ENCODE peak calls at places on chromosome 10, in ten cellular contexts. C is GM23248; R is PC-9; B is SJSA1; V is upper lobe of right lung; H is CD8-positive, alpha-beta T cell; P is CD8-positive, alpha-beta memory T cell; M is hepatocyte; D is thoracic aorta; S is left ventricle myocardium inferior. U is an unnamed sample.

GRCh38 chr10:120741415-120741814 is 109.7 kb upstream of the WDR11 start:
- DNase-seq in C (no peak), R (no peak), B (no peak), V (no peak), H (no peak), P (no peak), M (peak), D (no peak), S (no peak), U (no peak)

GRCh38 chr10:3774018-3774813 is 10.8 kb downstream of the KLF6 start:
- DNase-seq in C (peak), R (no peak), B (no peak), V (no peak), H (no peak), P (no peak), M (peak), D (no peak), S (no peak), U (no peak)

GRCh38 chr10:26841733-26842317 is 18.9 kb downstream of the ABI1 start:
- DNase-seq in C (no peak), R (no peak), B (no peak), V (no peak), H (no peak), P (no peak), M (no peak), D (no peak), S (no peak), U (no peak)

GRCh38 chr10:99730026-99730425 is 1.9 kb downstream of the COX15 start:
- DNase-seq in C (peak), R (no peak), B (no peak), V (no peak), H (no peak), P (no peak), M (peak), D (no peak), S (no peak), U (no peak)

GRCh38 chr10:87635498-87636312 is 24.0 kb upstream of the PAPSS2 start:
- DNase-seq in C (peak), R (peak), B (peak), V (no peak), H (no peak), P (no peak), M (peak), D (no peak), S (no peak), U (no peak)

GRCh38 chr10:108048898-108049297 is 884.4 kb upstream of the SORCS1 start:
- DNase-seq in C (no peak), R (no peak), B (no peak), V (no peak), H (no peak), P (no peak), M (no peak), D (no peak), S (no peak), U (no peak)

GRCh38 chr10:79093658-79094411 is 25.1 kb downstream of the ZMIZ1 start:
- DNase-seq in C (no peak), R (peak), B (peak), V (no peak), H (no peak), P (no peak), M (peak), D (no peak), S (no peak), U (no peak)

GRCh38 chr10:36254191-36254590 is 612.1 kb upstream of the FZD8 start:
- DNase-seq in C (peak), R (no peak), B (no peak), V (no peak), H (no peak), P (no peak), M (no peak), D (no peak), S (peak), U (no peak)

GRCh38 chr10:45000138-45000763 is 472 bp upstream of the ZNF22 start:
- DNase-seq in C (peak), R (peak), B (no peak), V (no peak), H (no peak), P (peak), M (no peak), D (no peak), S (peak), U (peak)

GRCh38 chr10:30816144-30816811 is 186.7 kb upstream of the LYZL2 start:
- DNase-seq in C (no peak), R (no peak), B (no peak), V (no peak), H (no peak), P (no peak), M (no peak), D (no peak), S (no peak), U (no peak)

GRCh38 chr10:76984559-76985443 is 652.8 kb downstream of the KCNMA1 start:
- DNase-seq in C (peak), R (peak), B (peak), V (peak), H (peak), P (peak), M (peak), D (no peak), S (peak), U (no peak)

GRCh38 chr10:132487241-132488135 is 50.1 kb upstream of the INPP5A start:
- DNase-seq in C (no peak), R (no peak), B (no peak), V (peak), H (no peak), P (no peak), M (no peak), D (no peak), S (no peak), U (no peak)

GRCh38 chr10:51748959-51749358 is 49.6 kb upstream of the CSTF2T start:
- DNase-seq in C (peak), R (no peak), B (no peak), V (no peak), H (no peak), P (no peak), M (no peak), D (no peak), S (no peak), U (no peak)

GRCh38 chr10:86959737-86960002 is 1.3 kb downstream of the SNCG start:
- DNase-seq in C (no peak), R (no peak), B (no peak), V (no peak), H (no peak), P (no peak), M (no peak), D (no peak), S (no peak), U (no peak)

GRCh38 chr10:122060250-122060649 is 71.3 kb downstream of the TACC2 start:
- DNase-seq in C (peak), R (peak), B (peak), V (no peak), H (no peak), P (no peak), M (no peak), D (no peak), S (no peak), U (no peak)

GRCh38 chr10:63767512-63767911 is 246.3 kb downstream of the REEP3 start:
- DNase-seq in C (peak), R (no peak), B (peak), V (no peak), H (no peak), P (no peak), M (no peak), D (no peak), S (no peak), U (no peak)

GRCh38 chr10:103667390-103667789 is 173.9 kb downstream of the NEURL1 start:
- DNase-seq in C (peak), R (no peak), B (no peak), V (no peak), H (no peak), P (no peak), M (no peak), D (no peak), S (no peak), U (no peak)

GRCh38 chr10:73439605-73440298 is 6.4 kb upstream of the MSS51 start:
- DNase-seq in C (peak), R (no peak), B (peak), V (no peak), H (no peak), P (no peak), M (no peak), D (no peak), S (no peak), U (no peak)

GRCh38 chr10:1661861-1662260 is 75.5 kb downstream of the ADARB2 start:
- DNase-seq in C (no peak), R (no peak), B (no peak), V (no peak), H (no peak), P (no peak), M (no peak), D (no peak), S (no peak), U (no peak)

GRCh38 chr10:63331586-63331985 is 134.2 kb downstream of the JMJD1C start:
- DNase-seq in C (peak), R (no peak), B (no peak), V (no peak), H (no peak), P (no peak), M (no peak), D (no peak), S (no peak), U (no peak)

GRCh38 chr10:132137111-132138072 is 49.4 kb upstream of the DPYSL4 start:
- DNase-seq in C (no peak), R (no peak), B (no peak), V (peak), H (no peak), P (no peak), M (no peak), D (no peak), S (peak), U (no peak)

GRCh38 chr10:70967591-70968588 is 79.5 kb upstream of the PCBD1 start:
- DNase-seq in C (peak), R (no peak), B (no peak), V (no peak), H (no peak), P (no peak), M (no peak), D (no peak), S (no peak), U (no peak)

GRCh38 chr10:10499839-10500238 is 517.8 kb upstream of the CELF2 start:
- DNase-seq in C (peak), R (no peak), B (no peak), V (no peak), H (no peak), P (no peak), M (no peak), D (no peak), S (no peak), U (no peak)

GRCh38 chr10:17025444-17026295 is 103.9 kb downstream of the CUBN start:
- DNase-seq in C (peak), R (no peak), B (peak), V (no peak), H (peak), P (peak), M (peak), D (peak), S (no peak), U (peak)

GRCh38 chr10:78846770-78847169 is 222.0 kb upstream of the ZMIZ1 start:
- DNase-seq in C (no peak), R (no peak), B (no peak), V (no peak), H (no peak), P (no peak), M (no peak), D (no peak), S (peak), U (no peak)

GRCh38 chr10:131920151-131920550 is 19.3 kb downstream of the PPP2R2D start:
- DNase-seq in C (no peak), R (no peak), B (no peak), V (no peak), H (no peak), P (no peak), M (no peak), D (no peak), S (no peak), U (no peak)

GRCh38 chr10:19302117-19302516 is 253.5 kb downstream of the MALRD1 start:
- DNase-seq in C (peak), R (peak), B (peak), V (no peak), H (no peak), P (no peak), M (no peak), D (no peak), S (no peak), U (no peak)

GRCh38 chr10:33237736-33238624 is 96.5 kb downstream of the NRP1 start:
- DNase-seq in C (peak), R (peak), B (peak), V (no peak), H (no peak), P (no peak), M (peak), D (no peak), S (no peak), U (no peak)

GRCh38 chr10:63199716-63200115 is 66.6 kb downstream of the NRBF2 start:
- DNase-seq in C (no peak), R (no peak), B (no peak), V (no peak), H (no peak), P (no peak), M (no peak), D (no peak), S (no peak), U (no peak)

GRCh38 chr10:3169738-3170137 is 2.8 kb downstream of the PITRM1 start:
- DNase-seq in C (no peak), R (no peak), B (no peak), V (no peak), H (no peak), P (no peak), M (no peak), D (no peak), S (no peak), U (no peak)

GRCh38 chr10:17504547-17505245 is 50.3 kb upstream of the ST8SIA6 start:
- DNase-seq in C (peak), R (no peak), B (peak), V (no peak), H (no peak), P (no peak), M (no peak), D (no peak), S (no peak), U (no peak)

GRCh38 chr10:89102710-89103109 is 104.4 kb downstream of the CH25H start:
- DNase-seq in C (no peak), R (no peak), B (no peak), V (no peak), H (no peak), P (no peak), M (no peak), D (no peak), S (no peak), U (no peak)

GRCh38 chr10:101001225-101002035 is 1.8 kb downstream of the LZTS2 start:
- DNase-seq in C (peak), R (no peak), B (peak), V (peak), H (no peak), P (no peak), M (peak), D (peak), S (peak), U (peak)

GRCh38 chr10:44882146-44882720 is 28.9 kb upstream of the TMEM72 start:
- DNase-seq in C (no peak), R (no peak), B (no peak), V (no peak), H (no peak), P (no peak), M (no peak), D (no peak), S (no peak), U (no peak)

GRCh38 chr10:24737001-24737400 is 13.3 kb upstream of the ARHGAP21 start:
- DNase-seq in C (no peak), R (peak), B (no peak), V (no peak), H (no peak), P (no peak), M (no peak), D (no peak), S (no peak), U (no peak)

GRCh38 chr10:90988024-90988423 is 67.1 kb upstream of the ANKRD1 start:
- DNase-seq in C (no peak), R (no peak), B (no peak), V (no peak), H (no peak), P (no peak), M (no peak), D (no peak), S (no peak), U (no peak)

GRCh38 chr10:35561670-35562069 is 43.5 kb upstream of the GJD4 start:
- DNase-seq in C (no peak), R (no peak), B (no peak), V (no peak), H (no peak), P (no peak), M (no peak), D (no peak), S (peak), U (no peak)

GRCh38 chr10:124903119-124903518 is 38.8 kb upstream of the ZRANB1 start:
- DNase-seq in C (no peak), R (no peak), B (no peak), V (no peak), H (no peak), P (no peak), M (no peak), D (no peak), S (no peak), U (no peak)

GRCh38 chr10:124902462-124902861 is 39.5 kb upstream of the ZRANB1 start:
- DNase-seq in C (no peak), R (no peak), B (no peak), V (no peak), H (no peak), P (no peak), M (no peak), D (no peak), S (no peak), U (no peak)

GRCh38 chr10:124911124-124912051 is 30.5 kb upstream of the ZRANB1 start:
- DNase-seq in C (peak), R (no peak), B (no peak), V (no peak), H (no peak), P (no peak), M (no peak), D (no peak), S (no peak), U (no peak)

GRCh38 chr10:124909563-124909962 is 32.4 kb upstream of the ZRANB1 start:
- DNase-seq in C (no peak), R (no peak), B (no peak), V (no peak), H (no peak), P (no peak), M (no peak), D (no peak), S (no peak), U (no peak)

GRCh38 chr10:124906551-124907001 is 35.3 kb upstream of the ZRANB1 start:
- DNase-seq in C (peak), R (no peak), B (peak), V (no peak), H (no peak), P (no peak), M (no peak), D (no peak), S (no peak), U (no peak)
- H3K27ac ChIP-seq in C (peak), R (no peak), B (peak), V (no peak), H (no peak), P (no peak), M (no peak), D (peak), S (no peak), U (no peak)

DNA sequence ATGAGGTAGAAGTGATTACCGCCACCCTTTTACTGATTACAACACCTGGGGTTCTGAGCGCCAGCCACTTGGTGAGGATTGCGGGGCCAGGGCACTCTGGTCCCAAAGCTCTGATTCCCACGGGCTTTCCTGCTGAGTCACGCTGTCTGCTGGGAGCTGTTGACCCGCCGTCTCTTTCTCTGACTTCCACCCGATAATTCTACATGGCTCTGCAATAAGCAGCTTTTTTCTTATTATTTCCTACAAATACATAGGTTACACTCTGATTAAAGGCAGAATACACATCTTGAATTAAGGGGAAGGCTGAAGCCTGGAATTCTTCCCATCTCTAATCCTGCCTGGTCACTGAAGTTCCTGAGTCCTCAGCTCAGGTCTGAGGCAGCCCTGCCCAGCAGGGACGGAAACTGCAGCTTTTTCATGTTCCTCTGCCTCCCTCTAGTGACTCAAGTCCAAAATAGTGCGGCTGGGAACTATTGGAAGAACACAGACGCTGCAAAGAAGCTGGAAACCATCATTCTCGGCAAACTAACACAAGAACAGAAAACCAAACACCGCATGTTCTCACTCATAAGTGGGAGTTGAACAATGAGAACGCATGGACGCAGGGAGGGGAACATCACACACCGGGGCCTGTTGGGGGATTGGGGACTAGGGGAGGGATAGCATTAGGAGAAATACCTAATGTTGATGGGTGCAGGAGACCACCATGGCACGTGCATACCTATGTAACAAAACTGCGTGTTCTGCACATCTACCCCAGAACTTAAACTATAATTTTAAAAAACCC is 178.3 kb downstream of the PRKCQ start:
- DNase-seq in C (peak), R (peak), B (peak), V (peak), H (peak), P (peak), M (peak), D (peak), S (peak), U (peak)
- H3K4me3 ChIP-seq in C (peak), R (peak), B (peak), V (peak), H (no peak), P (no peak), M (no peak), D (peak), S (peak), U (peak)

DNA sequence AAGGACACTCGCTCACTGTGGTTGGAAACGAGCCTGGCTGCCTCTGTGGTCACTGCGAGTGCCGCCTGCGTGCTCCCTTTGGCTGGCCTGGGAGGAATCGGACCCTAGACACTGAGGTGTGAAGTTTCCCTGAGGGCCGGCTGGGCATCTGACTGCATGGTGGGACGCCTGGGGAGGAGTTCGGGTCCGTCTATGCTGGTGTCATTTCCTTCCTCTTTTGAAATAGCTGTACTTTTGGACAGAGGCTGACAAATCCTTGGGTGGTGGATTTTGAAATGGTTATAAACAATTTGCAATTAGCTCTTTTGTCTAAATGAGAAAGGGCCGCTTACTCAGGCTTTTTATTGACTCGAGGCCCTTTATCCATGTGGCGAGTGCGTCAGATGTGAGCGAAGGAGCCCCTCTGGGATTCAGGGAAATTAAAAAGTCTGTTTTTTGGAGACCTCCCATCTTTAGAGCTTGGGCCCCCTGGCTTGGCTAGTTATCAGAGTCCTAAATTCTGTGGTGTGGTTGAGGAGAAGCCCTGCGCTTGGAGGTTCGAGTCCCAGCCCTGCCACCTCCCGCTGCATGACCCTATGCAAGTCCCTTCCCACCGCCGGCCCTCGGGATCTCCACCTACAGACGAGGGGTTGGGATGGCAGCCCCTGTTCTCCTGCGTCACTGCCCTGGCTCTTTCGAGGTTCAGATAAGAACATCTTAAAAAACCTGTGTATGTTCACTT is 147.1 kb downstream of the RGS10 start:
- DNase-seq in C (no peak), R (no peak), B (peak), V (no peak), H (no peak), P (no peak), M (no peak), D (no peak), S (peak), U (peak)
- H3K27ac ChIP-seq in C (no peak), R (no peak), B (peak), V (peak), H (no peak), P (no peak), M (peak), D (no peak), S (peak), U (peak)

DNA sequence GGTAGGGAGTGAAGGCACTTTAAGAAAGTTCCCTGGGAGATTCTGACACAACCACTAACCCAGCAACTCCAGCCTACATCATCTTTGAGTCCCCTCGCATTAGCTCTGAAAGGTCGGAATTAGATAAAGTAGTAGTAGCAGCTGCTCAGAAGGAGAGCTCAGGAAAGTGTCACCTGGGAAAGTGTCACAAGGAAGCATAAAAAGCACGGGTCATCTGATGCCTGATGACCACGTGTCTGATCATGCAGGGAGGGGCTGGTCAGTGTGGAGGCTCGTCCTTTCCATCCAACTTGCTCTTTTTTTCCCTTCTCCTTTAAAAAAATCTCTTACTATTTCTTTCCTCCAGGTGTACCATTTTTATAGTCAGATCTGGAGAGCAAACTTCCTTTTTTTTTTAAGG is 47.1 kb upstream of the PDCD4 start:
- DNase-seq in C (no peak), R (no peak), B (no peak), V (no peak), H (no peak), P (no peak), M (no peak), D (no peak), S (no peak), U (no peak)
- H3K4me3 ChIP-seq in C (no peak), R (no peak), B (no peak), V (no peak), H (no peak), P (no peak), M (no peak), D (no peak), S (no peak), U (no peak)

GRCh38 chr10:84348860-84349259 is 20.5 kb downstream of the CCSER2 start:
- DNase-seq in C (peak), R (no peak), B (peak), V (no peak), H (no peak), P (no peak), M (no peak), D (no peak), S (no peak), U (no peak)
- H3K27ac ChIP-seq in C (peak), R (peak), B (peak), V (no peak), H (no peak), P (no peak), M (no peak), D (peak), S (peak), U (no peak)